ENCODE peak calls at places on chromosomes 16 and 17, in nine cellular contexts. P is mammary epithelial cell; I is IMR-90; S is heart right ventricle; T is naive thymus-derived CD4-positive, alpha-beta T cell; N is ascending aorta; F is left ventricle myocardium inferior; Q is OCI-LY7; A is effector memory CD4-positive, alpha-beta T cell. Z is an unnamed sample.

GRCh38 chr17:38315497-38315896 is 18.5 kb downstream of the MRPL45 start:
- DNase-seq in P (no peak), I (no peak), S (no peak), T (no peak), N (no peak), F (no peak), Q (no peak), A (no peak), Z (no peak)

GRCh38 chr16:16150117-16150877 is 73.0 kb downstream of the ABCC6 start:
- DNase-seq in P (no peak), I (peak; percentile 76), S (peak; percentile 75), T (no peak), N (no peak), F (peak; percentile 76), Q (no peak), A (no peak), Z (peak; percentile 89)

GRCh38 chr16:82456683-82457082 is 170.1 kb upstream of the CDH13 start:
- DNase-seq in P (peak; percentile 46), I (peak; percentile 36), S (peak; percentile 26), T (no peak), N (no peak), F (peak; percentile 20), Q (peak; percentile 54), A (no peak), Z (peak; percentile 40)

GRCh38 chr16:2040450-2041105 is 7.1 kb downstream of the NTHL1 start:
- DNase-seq in P (no peak), I (no peak), S (no peak), T (no peak), N (no peak), F (no peak), Q (no peak), A (no peak), Z (peak; percentile 38)

GRCh38 chr16:676565-677297 is 1.3 kb downstream of the RHBDL1 start:
- DNase-seq in P (peak; percentile 95), I (no peak), S (no peak), T (peak; percentile 61), N (no peak), F (no peak), Q (no peak), A (peak; percentile 40), Z (no peak)

GRCh38 chr16:72711823-72712222 is 336.1 kb downstream of the ZFHX3 start:
- DNase-seq in P (no peak), I (no peak), S (no peak), T (no peak), N (no peak), F (no peak), Q (no peak), A (no peak), Z (no peak)

GRCh38 chr16:1941162-1941923 is 1.7 kb downstream of the MSRB1 start:
- DNase-seq in P (no peak), I (no peak), S (no peak), T (no peak), N (no peak), F (no peak), Q (peak; percentile 35), A (no peak), Z (no peak)

GRCh38 chr17:80264048-80264792 is 3.6 kb downstream of the RNF213 start:
- DNase-seq in P (no peak), I (no peak), S (no peak), T (peak; percentile 49), N (no peak), F (no peak), Q (peak; percentile 36), A (peak; percentile 37), Z (no peak)

DNA sequence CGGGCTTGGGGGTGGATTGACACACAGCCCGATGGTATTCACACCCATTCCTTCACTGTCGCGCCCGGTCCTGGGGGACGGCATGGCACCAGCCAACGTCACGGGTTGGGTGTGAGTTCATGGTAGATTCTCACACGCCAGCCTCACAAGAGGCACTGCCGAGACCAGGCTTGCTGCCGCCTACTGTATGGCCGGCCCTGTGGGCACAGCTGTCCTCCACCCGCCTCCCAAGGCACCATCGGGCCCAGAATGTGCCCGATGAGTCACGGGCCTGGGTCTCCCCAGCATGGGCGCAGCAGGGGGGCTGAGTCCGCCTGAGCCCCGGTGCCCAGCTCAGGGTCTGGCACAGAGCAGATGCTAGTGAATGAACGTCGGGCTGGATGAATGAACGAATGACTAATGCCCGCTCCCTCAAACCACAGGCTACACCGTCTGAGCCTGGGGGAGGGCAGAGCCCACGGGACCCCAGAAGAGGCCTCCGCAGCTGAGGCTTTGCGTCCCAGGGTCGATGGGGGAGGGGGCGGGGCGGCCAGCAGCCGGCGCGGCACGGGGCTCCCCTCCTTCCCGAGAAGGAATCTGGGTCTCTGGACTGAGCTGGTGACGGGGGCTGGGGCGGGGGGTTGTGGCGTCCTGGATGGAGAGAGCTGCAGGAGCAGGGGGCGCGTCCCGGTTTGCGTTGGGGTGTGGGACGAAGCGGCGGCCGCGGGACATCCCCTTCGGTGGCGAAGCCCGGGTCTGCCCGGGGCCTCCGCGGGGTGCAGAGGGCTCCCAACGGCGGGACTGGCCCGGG is 829 bp downstream of the PITPNM3 start:
- DNase-seq in P (peak; percentile 76), I (peak; percentile 39), S (no peak), T (no peak), N (no peak), F (no peak), Q (no peak), A (no peak), Z (no peak)
- H3K27ac ChIP-seq in P (peak overlapping the region; percentile 42), I (no peak overlapping the region), S (no peak overlapping the region), T (no peak overlapping the region), N (no peak overlapping the region), F (no peak overlapping the region), Q (no peak overlapping the region), A (no peak overlapping the region), Z (no peak overlapping the region)

GRCh38 chr17:30232822-30233427 is 2.6 kb downstream of the SLC6A4 start:
- DNase-seq in P (no peak), I (no peak), S (no peak), T (no peak), N (no peak), F (no peak), Q (no peak), A (no peak), Z (no peak)
- H3K27ac ChIP-seq in P (no peak overlapping the region), I (no peak overlapping the region), S (no peak overlapping the region), T (no peak overlapping the region), N (no peak overlapping the region), F (no peak overlapping the region), Q (no peak overlapping the region), A (no peak overlapping the region), Z (no peak overlapping the region)

GRCh38 chr17:45226620-45227019 is 4.9 kb downstream of the FMNL1 start:
- DNase-seq in P (no peak), I (no peak), S (no peak), T (no peak), N (no peak), F (no peak), Q (peak; percentile 24), A (no peak), Z (no peak)
- H3K27ac ChIP-seq in P (no peak overlapping the region), I (no peak overlapping the region), S (peak overlapping the region; percentile 68), T (peak overlapping the region; percentile 96), N (peak overlapping the region; percentile 75), F (peak overlapping the region; percentile 84), Q (peak overlapping the region; percentile 97), A (peak overlapping the region; percentile 100), Z (peak overlapping the region; percentile 44)

DNA sequence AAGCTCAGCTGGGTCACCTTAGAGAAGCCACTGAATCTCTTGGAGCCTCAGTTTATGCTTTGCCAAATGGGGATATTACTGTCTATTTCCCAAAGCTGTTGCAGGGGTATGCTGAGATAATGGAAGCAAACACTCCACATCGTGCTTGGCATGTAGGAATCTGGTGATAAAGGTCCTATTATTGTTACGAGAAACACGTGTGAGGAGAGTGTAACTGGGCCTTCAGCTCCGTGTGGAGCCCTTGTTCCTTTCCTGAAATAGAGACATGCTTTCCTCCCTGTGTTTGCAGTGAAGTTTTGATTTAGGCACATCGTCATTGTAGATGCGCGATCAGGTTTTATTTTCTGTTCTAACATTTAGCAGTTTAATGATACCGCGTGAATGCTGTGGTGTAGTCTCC is 292.4 kb downstream of the CPPED1 start:
- DNase-seq in P (no peak), I (no peak), S (no peak), T (no peak), N (no peak), F (no peak), Q (no peak), A (no peak), Z (no peak)
- H3K27ac ChIP-seq in P (no peak overlapping the region), I (no peak overlapping the region), S (no peak overlapping the region), T (no peak overlapping the region), N (no peak overlapping the region), F (no peak overlapping the region), Q (no peak overlapping the region), A (no peak overlapping the region), Z (peak overlapping the region; percentile 87)

Z was measured in caudate nucleus.